ENCODE peak calls at places on chromosomes 4 and X, in five cellular contexts. One of them, this sample, is unnamed.

GRCh38 chrX:36562986-36563385 is 445.2 kb upstream of the FAM47C start:
- DNase-seq in GDM1: no peak
- DNase-seq in mesothelial cell of epicardium: no peak
- DNase-seq in ovary: no peak
- DNase-seq in activated CD4-positive, alpha-beta T cell treated with anti-CD3 and anti-CD28 coated beads, Interleukin-2, amount 50 U/mL, for 48 hours: no peak
- DNase-seq in this sample: no peak

GRCh38 chr4:175453456-175453855 is 358.6 kb downstream of the GPM6A start:
- DNase-seq in activated CD4-positive, alpha-beta T cell treated with anti-CD3 and anti-CD28 coated beads, Interleukin-2, amount 50 U/mL, for 48 hours: no peak
- DNase-seq in GDM1: no peak
- DNase-seq in mesothelial cell of epicardium: no peak
- DNase-seq in ovary: no peak
- DNase-seq in this sample: no peak

GRCh38 chr4:7989654-7990053 is 50.0 kb upstream of the AFAP1 start:
- DNase-seq in ovary: no peak
- DNase-seq in mesothelial cell of epicardium: no peak
- DNase-seq in GDM1: no peak
- DNase-seq in activated CD4-positive, alpha-beta T cell treated with anti-CD3 and anti-CD28 coated beads, Interleukin-2, amount 50 U/mL, for 48 hours: no peak
- DNase-seq in this sample: no peak

GRCh38 chr4:73446336-73446938 is 10.4 kb downstream of the AFP start:
- DNase-seq in activated CD4-positive, alpha-beta T cell treated with anti-CD3 and anti-CD28 coated beads, Interleukin-2, amount 50 U/mL, for 48 hours: no peak
- DNase-seq in mesothelial cell of epicardium: no peak
- DNase-seq in ovary: no peak
- DNase-seq in GDM1: no peak
- DNase-seq in this sample: peak

GRCh38 chrX:25442501-25442900 is 426.7 kb upstream of the ARX start:
- DNase-seq in activated CD4-positive, alpha-beta T cell treated with anti-CD3 and anti-CD28 coated beads, Interleukin-2, amount 50 U/mL, for 48 hours: no peak
- DNase-seq in mesothelial cell of epicardium: no peak
- DNase-seq in GDM1: no peak
- DNase-seq in ovary: no peak
- DNase-seq in this sample: no peak

GRCh38 chrX:71992711-71993110 is 82.1 kb downstream of the NHSL2 start:
- DNase-seq in GDM1: no peak
- DNase-seq in activated CD4-positive, alpha-beta T cell treated with anti-CD3 and anti-CD28 coated beads, Interleukin-2, amount 50 U/mL, for 48 hours: peak
- DNase-seq in ovary: no peak
- DNase-seq in mesothelial cell of epicardium: no peak
- DNase-seq in this sample: no peak

GRCh38 chr4:110663738-110664444 is 41.0 kb upstream of the PITX2 start:
- DNase-seq in ovary: no peak
- DNase-seq in activated CD4-positive, alpha-beta T cell treated with anti-CD3 and anti-CD28 coated beads, Interleukin-2, amount 50 U/mL, for 48 hours: no peak
- DNase-seq in GDM1: no peak
- DNase-seq in mesothelial cell of epicardium: no peak
- DNase-seq in this sample: no peak

GRCh38 chrX:121052122-121052521 is 4.7 kb downstream of the GLUD2 start:
- DNase-seq in activated CD4-positive, alpha-beta T cell treated with anti-CD3 and anti-CD28 coated beads, Interleukin-2, amount 50 U/mL, for 48 hours: no peak
- DNase-seq in ovary: no peak
- DNase-seq in mesothelial cell of epicardium: no peak
- DNase-seq in GDM1: no peak
- DNase-seq in this sample: peak

GRCh38 chr4:15470149-15470520 is 453 bp downstream of the CC2D2A start:
- DNase-seq in GDM1: no peak
- DNase-seq in activated CD4-positive, alpha-beta T cell treated with anti-CD3 and anti-CD28 coated beads, Interleukin-2, amount 50 U/mL, for 48 hours: no peak
- DNase-seq in ovary: no peak
- DNase-seq in mesothelial cell of epicardium: no peak
- DNase-seq in this sample: no peak

GRCh38 chr4:78863991-78864390 is 75.2 kb downstream of the PAQR3 start:
- DNase-seq in ovary: no peak
- DNase-seq in mesothelial cell of epicardium: no peak
- DNase-seq in activated CD4-positive, alpha-beta T cell treated with anti-CD3 and anti-CD28 coated beads, Interleukin-2, amount 50 U/mL, for 48 hours: no peak
- DNase-seq in GDM1: no peak
- DNase-seq in this sample: no peak

This sample was measured in foreskin melanocyte.